ENCODE peak calls at places on chromosomes 16 and 17, in four cellular contexts. O is ascending aorta, J is PC-9, D is colonic mucosa. B is an unnamed sample.

GRCh38 chr17:10652984-10653680 is 4.0 kb downstream of the MYH3 start:
- DNase-seq in D (no peak), O (no peak), J (no peak), B (no peak)

GRCh38 chr17:30093463-30094147 is 23.0 kb upstream of the NSRP1 start:
- DNase-seq in O (no peak), J (peak; percentile 40), D (peak; percentile 40), B (peak; percentile 79)

GRCh38 chr16:50040028-50040427 is 15.0 kb downstream of the CNEP1R1 start:
- DNase-seq in J (peak; percentile 41), O (no peak), D (no peak), B (no peak)

GRCh38 chr17:7207120-7208001 is 12.3 kb downstream of the DLG4 start:
- DNase-seq in J (no peak), O (no peak), D (no peak), B (no peak)

GRCh38 chr16:66928702-66929388 is 3.5 kb upstream of the RRAD start:
- DNase-seq in D (no peak), O (no peak), J (no peak), B (peak; percentile 58)

GRCh38 chr16:54203851-54204505 is 82.6 kb downstream of the IRX3 start:
- DNase-seq in D (no peak), O (no peak), J (no peak), B (no peak)

GRCh38 chr17:74077231-74077630 is 126.2 kb upstream of the RPL38 start:
- DNase-seq in J (no peak), D (no peak), O (no peak), B (no peak)

GRCh38 chr17:39617446-39618251 is 9.1 kb upstream of the PPP1R1B start:
- DNase-seq in J (peak; percentile 43), O (no peak), D (peak; percentile 79), B (peak; percentile 69)

GRCh38 chr17:2964370-2964769 is 99.0 kb downstream of the OR1D5 start:
- DNase-seq in D (no peak), J (no peak), O (no peak), B (no peak)

GRCh38 chr16:61897657-61898056 is 138.6 kb downstream of the CDH8 start:
- DNase-seq in J (no peak), O (no peak), D (no peak), B (no peak)

GRCh38 chr16:67284699-67285646 is 5.6 kb downstream of the PLEKHG4 start:
- DNase-seq in O (no peak), J (peak; percentile 75), D (peak; percentile 49), B (peak; percentile 82)

GRCh38 chr17:78925234-78925633 is at the start of gene TIMP2:
- DNase-seq in D (peak; percentile 88), J (no peak), O (peak; percentile 43), B (peak; percentile 94)

GRCh38 chr17:41407226-41407625 is 9.8 kb upstream of the KRT31 start:
- DNase-seq in D (no peak), O (no peak), J (no peak), B (no peak)

GRCh38 chr17:35257080-35257701 is 14.3 kb downstream of the SLFN5 start:
- DNase-seq in J (peak; percentile 92), D (peak; percentile 74), O (no peak), B (no peak)

GRCh38 chr17:73308017-73308823 is 3.6 kb downstream of the CDC42EP4 start:
- DNase-seq in D (peak; percentile 96), J (peak; percentile 98), O (no peak), B (no peak)

GRCh38 chr17:68255731-68256538 is 8.1 kb downstream of the AMZ2 start:
- DNase-seq in J (no peak), D (no peak), O (no peak), B (no peak)

GRCh38 chr16:84175351-84176081 is 11.3 kb downstream of the TAF1C start:
- DNase-seq in O (no peak), J (peak; percentile 57), D (peak; percentile 74), B (peak; percentile 79)

GRCh38 chr16:59164461-59164860 is 430.3 kb upstream of the GOT2 start:
- DNase-seq in J (no peak), O (no peak), D (no peak), B (peak; percentile 41)

GRCh38 chr17:59427425-59427921 is 96.0 kb downstream of the YPEL2 start:
- DNase-seq in J (no peak), O (no peak), D (no peak), B (no peak)

GRCh38 chr17:81165246-81166032 is at the start of gene PVALEF:
- DNase-seq in J (no peak), D (no peak), O (no peak), B (peak; percentile 71)

GRCh38 chr17:66727634-66728570 is 107.0 kb upstream of the CACNG5 start:
- DNase-seq in J (no peak), O (no peak), D (peak; percentile 81), B (peak; percentile 79)

GRCh38 chr16:3223913-3224515 is 10.9 kb downstream of the ZNF200 start:
- DNase-seq in J (no peak), O (no peak), D (no peak), B (no peak)

GRCh38 chr17:74240637-74241036 is 27.3 kb downstream of the TTYH2 start:
- DNase-seq in J (no peak), O (no peak), D (no peak), B (no peak)

GRCh38 chr17:66665194-66665593 is 169.7 kb upstream of the CACNG5 start:
- DNase-seq in D (no peak), O (no peak), J (no peak), B (no peak)

GRCh38 chr17:60149691-60150582 is at the start of gene CA4:
- DNase-seq in O (no peak), J (no peak), D (no peak), B (peak; percentile 73)

GRCh38 chr17:7046127-7046724 is 2.3 kb upstream of the SLC16A11 start:
- DNase-seq in J (peak; percentile 96), O (no peak), D (peak; percentile 95), B (peak; percentile 54)

GRCh38 chr16:54342001-54342776 is 55.6 kb upstream of the IRX3 start:
- DNase-seq in D (no peak), O (no peak), J (peak; percentile 81), B (no peak)

GRCh38 chr16:49537924-49538455 is 164.4 kb downstream of the C16orf78 start:
- DNase-seq in J (no peak), D (no peak), O (no peak), B (no peak)

GRCh38 chr17:51118330-51119195 is 2.1 kb downstream of the SPAG9 start:
- DNase-seq in O (no peak), J (no peak), D (peak; percentile 90), B (no peak)

GRCh38 chr17:2852211-2852610 is 56.0 kb downstream of the RAP1GAP2 start:
- DNase-seq in O (no peak), D (no peak), J (no peak), B (no peak)

GRCh38 chr16:85316321-85316919 is 204.1 kb upstream of the CIBAR2 start:
- DNase-seq in O (no peak), J (no peak), D (peak; percentile 67), B (peak; percentile 88)

DNA sequence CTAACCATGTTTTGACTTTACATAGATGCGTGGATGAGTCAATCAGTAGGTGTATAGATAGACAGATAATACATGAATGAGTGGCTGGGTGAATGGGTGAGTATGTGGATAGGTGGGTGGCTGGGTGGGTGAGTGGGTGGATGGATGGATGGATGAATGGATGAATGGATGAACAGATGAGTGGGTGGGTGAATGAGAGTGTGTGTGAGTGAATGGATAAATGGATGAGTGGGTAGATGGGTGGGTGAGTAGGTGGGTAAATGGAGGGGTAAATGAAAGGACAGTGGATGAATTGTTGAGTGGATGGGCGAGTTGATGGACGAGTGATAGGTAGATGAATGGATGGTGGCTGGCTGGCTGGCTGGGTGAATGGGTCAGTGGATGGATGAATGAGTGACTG is 23.2 kb downstream of the C16orf95 start:
- DNase-seq in O (no peak), D (no peak), J (no peak), B (no peak)
- H3K4me3 ChIP-seq in O (no peak overlapping the region), D (no peak overlapping the region), J (no peak overlapping the region), B (no peak overlapping the region)

GRCh38 chr16:14335297-14335696 is 264.2 kb downstream of the MRTFB start:
- DNase-seq in O (no peak), J (no peak), D (no peak), B (no peak)
- H3K4me3 ChIP-seq in O (no peak overlapping the region), J (no peak overlapping the region), D (no peak overlapping the region), B (no peak overlapping the region)

GRCh38 chr17:18145811-18146210 is 37.3 kb downstream of the MYO15A start:
- DNase-seq in J (no peak), D (no peak), O (no peak), B (no peak)
- H3K4me3 ChIP-seq in J (no peak overlapping the region), D (no peak overlapping the region), O (no peak overlapping the region), B (no peak overlapping the region)

GRCh38 chr16:69918241-69918640 is 32.9 kb upstream of the CLEC18A start:
- DNase-seq in O (no peak), D (no peak), J (no peak), B (no peak)
- H3K4me3 ChIP-seq in O (peak overlapping the region; percentile 52), D (no peak overlapping the region), J (peak overlapping the region; percentile 45), B (no peak overlapping the region)

GRCh38 chr16:89821438-89822187 is 5.2 kb upstream of the FANCA start:
- DNase-seq in O (no peak), J (no peak), D (no peak), B (no peak)
- H3K4me3 ChIP-seq in O (no peak overlapping the region), J (no peak overlapping the region), D (no peak overlapping the region), B (no peak overlapping the region)

B was measured in neural progenitor cell.